ENCODE peak calls at places on chromosome 10, in nine cellular contexts. D, V, P, Q, M, X, I, B and T are unnamed samples.

GRCh38 chr10:88987243-88987726 is 3.3 kb upstream of the FAS start:
- DNase-seq in D (no peak), V (no peak), P (no peak), Q (no peak), M (no peak), X (peak), I (no peak), B (no peak), T (no peak)

GRCh38 chr10:122140941-122141623 is 130.0 kb upstream of the BTBD16 start:
- DNase-seq in D (peak), V (no peak), P (peak), Q (no peak), M (peak), X (no peak), I (no peak), B (peak), T (no peak)

GRCh38 chr10:119395287-119396007 is 147.1 kb downstream of the RGS10 start:
- DNase-seq in D (no peak), V (peak), P (peak), Q (no peak), M (no peak), X (no peak), I (peak), B (no peak), T (peak)

GRCh38 chr10:95324436-95325268 is 33.8 kb upstream of the PDLIM1 start:
- DNase-seq in D (no peak), V (no peak), P (no peak), Q (no peak), M (no peak), X (no peak), I (no peak), B (no peak), T (no peak)

GRCh38 chr10:103636996-103637395 is 143.5 kb downstream of the NEURL1 start:
- DNase-seq in D (no peak), V (no peak), P (no peak), Q (no peak), M (no peak), X (no peak), I (no peak), B (no peak), T (no peak)

GRCh38 chr10:117663750-117664149 is 121.2 kb downstream of the EMX2 start:
- DNase-seq in D (peak), V (peak), P (peak), Q (no peak), M (peak), X (no peak), I (no peak), B (peak), T (peak)

GRCh38 chr10:130333185-130333584 is 197.0 kb downstream of the GLRX3 start:
- DNase-seq in D (no peak), V (no peak), P (no peak), Q (no peak), M (no peak), X (no peak), I (no peak), B (peak), T (no peak)

GRCh38 chr10:126501828-126502227 is 113.6 kb upstream of the ADAM12 start:
- DNase-seq in D (no peak), V (no peak), P (no peak), Q (no peak), M (no peak), X (no peak), I (no peak), B (no peak), T (no peak)

GRCh38 chr10:95547791-95548435 is 13.3 kb downstream of the SORBS1 start:
- DNase-seq in D (no peak), V (no peak), P (no peak), Q (no peak), M (no peak), X (no peak), I (no peak), B (no peak), T (no peak)